ENCODE peak calls at places on chromosomes 1 and 21, in six cellular contexts. K is PC-9, H is astrocyte, L is kidney, D is neural crest cell, V is colonic mucosa. B is an unnamed sample.

GRCh38 chr1:215819114-215819513 is 252.0 kb downstream of the KCTD3 start:
- DNase-seq in V (no peak), H (peak; percentile 39), D (no peak), K (no peak), L (no peak), B (no peak)

GRCh38 chr1:91440845-91441244 is 36.2 kb upstream of the HFM1 start:
- DNase-seq in K (peak; percentile 47), D (no peak), H (no peak), L (no peak), V (no peak), B (no peak)

GRCh38 chr1:228783415-228784045 is 48.3 kb downstream of the RHOU start:
- DNase-seq in K (no peak), V (no peak), H (no peak), L (no peak), D (no peak), B (no peak)

GRCh38 chr21:21712761-21713558 is 714.8 kb downstream of the NCAM2 start:
- DNase-seq in L (no peak), D (no peak), V (no peak), K (no peak), H (peak; percentile 77), B (no peak)

GRCh38 chr21:24046816-24047443 is 1560.4 kb downstream of the MRPL39 start:
- DNase-seq in L (no peak), D (no peak), K (no peak), H (no peak), V (no peak), B (no peak)

GRCh38 chr1:176199707-176200106 is 7.4 kb downstream of the COP1 start:
- DNase-seq in V (no peak), D (no peak), K (no peak), H (no peak), L (no peak), B (no peak)

GRCh38 chr1:145690587-145691558 is 16.3 kb downstream of the PDZK1 start:
- DNase-seq in L (no peak), H (peak; percentile 76), V (no peak), K (peak; percentile 45), D (no peak), B (peak; percentile 34)

GRCh38 chr1:53294557-53294956 is 33.3 kb downstream of the LRP8 start:
- DNase-seq in V (no peak), H (peak; percentile 74), D (no peak), L (no peak), K (no peak), B (no peak)

GRCh38 chr1:168297019-168297418 is 16.3 kb downstream of the TBX19 start:
- DNase-seq in D (no peak), L (no peak), K (no peak), V (no peak), H (no peak), B (no peak)

GRCh38 chr1:84968865-84969264 is 28.0 kb downstream of the MCOLN2 start:
- DNase-seq in V (peak; percentile 47), H (no peak), D (no peak), L (no peak), K (no peak), B (no peak)

GRCh38 chr21:41582866-41583265 is 74.9 kb upstream of the TMPRSS2 start:
- DNase-seq in H (no peak), V (no peak), L (no peak), D (no peak), K (no peak), B (no peak)

GRCh38 chr1:10823000-10823401 is 26.6 kb upstream of the CASZ1 start:
- DNase-seq in V (no peak), H (no peak), K (no peak), D (no peak), L (no peak), B (no peak)

GRCh38 chr1:94962745-94963265 is 35.9 kb upstream of the CNN3 start:
- DNase-seq in K (no peak), L (no peak), D (no peak), V (peak; percentile 55), H (no peak), B (peak; percentile 17)

GRCh38 chr1:45802343-45803298 is 791 bp upstream of the MAST2 start:
- DNase-seq in D (peak; percentile 16), L (peak; percentile 93), V (peak; percentile 76), K (peak; percentile 90), H (peak; percentile 98), B (peak; percentile 69)

GRCh38 chr1:214135886-214136285 is 145.1 kb upstream of the SMYD2 start:
- DNase-seq in K (no peak), L (no peak), V (no peak), H (peak; percentile 60), D (no peak), B (no peak)

GRCh38 chr1:67110352-67110751 is 24.4 kb downstream of the C1orf141 start:
- DNase-seq in H (no peak), L (no peak), D (no peak), K (no peak), V (no peak), B (no peak)

GRCh38 chr1:32470991-32471694 is 6.3 kb downstream of the ZBTB8B start:
- DNase-seq in H (no peak), V (no peak), L (no peak), K (no peak), D (peak; percentile 14), B (no peak)

GRCh38 chr1:24413350-24414163 is at the start of gene STPG1:
- DNase-seq in D (peak; percentile 73), L (peak; percentile 95), H (peak; percentile 61), V (peak; percentile 90), K (peak; percentile 80), B (peak; percentile 84)
- TF ChIP-seq CTCF in D (no peak), L (no peak), H (no peak), V (no peak), K (no peak), B (no peak)

DNA sequence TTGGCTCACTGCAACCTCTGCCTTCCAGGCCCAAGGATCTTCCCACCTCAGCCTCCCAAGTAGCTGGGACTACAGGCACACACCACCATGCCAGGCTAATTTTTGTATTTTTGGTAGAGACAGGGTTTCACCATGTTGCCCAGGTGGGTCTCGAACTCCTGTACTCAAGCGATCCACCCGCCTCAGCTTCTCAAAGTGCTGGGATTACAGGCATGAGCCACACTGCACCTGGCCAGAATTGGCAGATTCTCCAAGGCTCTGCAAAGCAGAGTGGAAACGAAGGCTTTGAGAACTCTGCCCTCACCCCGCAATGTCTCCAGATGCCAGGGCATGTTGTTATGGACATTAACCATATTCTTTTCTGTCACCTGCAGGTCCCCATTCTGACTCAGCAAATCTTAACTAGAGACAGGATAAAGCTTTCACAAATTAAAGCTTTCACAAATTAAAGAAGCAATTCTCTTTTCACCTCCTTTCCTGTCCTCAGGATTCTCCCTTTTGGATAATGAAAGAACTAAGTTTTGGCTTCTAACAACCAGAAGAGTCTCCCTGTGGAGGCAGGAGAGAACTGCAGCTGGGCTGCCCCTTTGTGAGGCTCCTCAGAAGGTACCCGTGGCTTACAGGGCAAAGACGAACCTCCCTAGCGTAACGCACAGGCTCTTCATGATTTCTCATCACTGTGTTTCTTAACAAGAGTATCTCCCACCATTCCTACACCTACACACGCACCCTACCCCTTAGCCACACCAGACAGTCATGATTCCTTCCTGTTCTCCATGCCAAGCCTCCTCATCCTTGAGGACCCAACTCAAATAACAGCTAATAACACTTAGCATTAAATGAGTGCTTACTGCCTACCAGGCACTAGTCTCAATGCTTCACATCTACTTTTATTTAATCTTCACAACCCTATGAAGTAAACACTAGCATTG is 29.8 kb downstream of the GPA33 start:
- DNase-seq in H (no peak), D (no peak), L (no peak), K (no peak), V (no peak), B (no peak)
- TF ChIP-seq CTCF in H (peak; percentile 23), D (peak; percentile 41), L (peak; percentile 34), K (peak; percentile 36), V (no peak), B (peak; percentile 17)

DNA sequence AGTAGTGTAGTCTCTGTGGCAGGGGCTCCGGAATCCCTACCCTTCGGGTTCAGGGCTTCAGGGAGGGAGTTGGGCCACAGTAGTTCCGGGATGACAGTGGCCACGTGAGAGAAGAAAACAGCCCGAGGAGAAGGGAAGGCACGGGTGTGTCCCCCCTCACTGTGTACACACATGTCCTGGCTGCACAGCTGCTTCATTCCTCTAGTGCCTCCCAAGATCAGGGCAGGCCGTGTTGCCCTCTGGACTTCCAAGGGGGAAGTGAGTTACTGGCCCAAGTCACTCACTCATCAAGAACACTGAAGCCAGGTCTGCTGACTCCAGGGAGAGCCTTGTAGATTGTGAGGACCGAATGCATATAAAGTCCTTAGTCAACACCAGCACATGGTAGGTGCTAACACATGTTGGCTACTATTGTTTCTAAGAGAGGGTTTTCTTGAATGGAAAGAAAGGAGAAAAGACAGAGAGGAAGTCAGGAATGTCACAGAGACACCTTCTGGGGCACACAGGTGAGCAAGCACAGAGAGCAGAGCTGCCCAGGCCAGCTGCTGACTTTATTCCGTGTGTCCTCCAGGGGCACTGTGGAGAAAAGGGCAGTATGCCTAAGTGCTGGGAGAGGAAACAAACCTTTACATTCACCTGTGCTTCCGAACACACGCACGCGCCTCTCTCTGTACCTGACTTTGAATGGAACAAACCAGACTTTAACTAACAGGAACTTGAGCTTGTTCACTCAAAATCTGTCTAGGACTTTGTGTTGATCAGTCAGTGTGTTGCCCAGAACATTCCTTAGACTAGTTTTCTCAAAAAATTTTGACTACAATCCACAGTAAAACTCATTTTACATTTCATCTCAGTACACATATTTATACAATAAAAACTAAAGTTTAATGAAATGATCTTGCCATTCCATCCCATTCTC is 40.0 kb downstream of the LHX4 start:
- DNase-seq in K (no peak), V (peak; percentile 88), H (no peak), L (no peak), D (no peak), B (peak; percentile 40)
- TF ChIP-seq CTCF in K (peak; percentile 51), V (peak; percentile 29), H (peak; percentile 26), L (peak; percentile 33), D (peak; percentile 31), B (peak; percentile 37)

GRCh38 chr1:47767741-47768100 is 229.5 kb downstream of the TRABD2B start:
- DNase-seq in H (no peak), D (no peak), K (no peak), V (no peak), L (peak; percentile 55), B (no peak)

GRCh38 chr1:47764461-47765046 is 232.6 kb downstream of the TRABD2B start:
- DNase-seq in K (no peak), H (no peak), L (peak; percentile 15), D (no peak), V (no peak), B (no peak)

GRCh38 chr1:47765236-47765635 is 231.9 kb downstream of the TRABD2B start:
- DNase-seq in D (no peak), K (no peak), V (no peak), H (no peak), L (peak; percentile 23), B (no peak)

GRCh38 chr1:47766832-47767740 is 230.1 kb downstream of the TRABD2B start:
- DNase-seq in D (no peak), V (no peak), L (peak; percentile 30), H (no peak), K (no peak), B (no peak)

DNA sequence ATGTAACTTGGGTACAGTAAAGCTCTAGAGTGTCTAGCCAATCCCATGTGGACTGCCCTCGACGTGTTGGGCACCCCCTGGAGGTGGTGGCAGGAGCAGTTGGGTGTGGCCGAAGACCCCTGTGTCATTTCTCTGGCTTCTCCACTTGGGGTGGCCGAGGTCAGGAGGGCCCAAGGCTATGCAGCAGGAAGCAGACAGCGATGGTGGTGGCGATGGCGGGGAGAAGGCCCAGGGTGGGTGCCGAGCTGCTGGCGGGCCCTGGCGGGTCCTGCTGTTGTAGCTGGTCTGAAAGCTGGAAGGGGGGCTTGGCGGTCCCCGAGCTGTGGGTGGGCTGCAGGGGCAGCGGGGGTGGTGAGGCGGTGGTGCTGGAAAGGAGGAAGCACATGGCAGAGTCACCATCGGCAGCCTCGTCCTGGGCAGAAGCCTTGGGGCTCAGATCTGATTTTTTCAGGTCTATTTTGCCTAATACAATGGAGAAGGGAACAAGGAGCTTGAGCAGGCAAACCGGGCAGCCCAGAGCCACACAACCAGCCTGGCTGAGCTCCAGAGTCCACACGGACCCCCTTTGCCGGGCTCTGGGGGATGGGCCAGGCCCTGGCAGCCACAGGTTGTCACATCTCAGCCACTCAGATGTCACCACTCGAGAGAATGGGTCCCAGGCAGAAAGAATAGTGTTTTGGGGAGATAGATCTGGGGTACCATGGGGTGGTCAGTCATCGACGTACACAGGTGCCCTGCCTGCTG is 231.3 kb downstream of the TRABD2B start:
- DNase-seq in L (peak; percentile 60), K (no peak), H (no peak), V (no peak), D (no peak), B (no peak)
- TF ChIP-seq CTCF in L (no peak), K (no peak), H (no peak), V (no peak), D (no peak), B (no peak)

B was measured in Calu3.